ENCODE peak calls at places on chromosomes 3 and 15, in five cellular contexts. M is stimulated activated CD8-positive, alpha-beta memory T cell treated with anti-CD3 and anti-CD28 coated beads, Interleukin-7, amount 100 ng/mL, for 4 hours; Q is NCI-H2081; E is cardiac fibroblast; G is tibial nerve. I is an unnamed sample.
A peak's percentile ranks its signal among the peaks of the same experiment; 100 is the strongest.

GRCh38 chr3:140809326-140809725 is 131.5 kb downstream of the TRIM42 start:
- DNase-seq in M (no peak), Q (no peak), E (no peak), G (no peak), I (no peak)

GRCh38 chr3:114775395-114775794 is 371.7 kb downstream of the ZBTB20 start:
- DNase-seq in M (no peak), Q (no peak), E (peak; percentile 39), G (no peak), I (peak; percentile 29)

GRCh38 chr3:157099337-157100078 is 60.4 kb downstream of the CCNL1 start:
- DNase-seq in M (no peak), Q (no peak), E (no peak), G (no peak), I (peak; percentile 47)

GRCh38 chr3:87206070-87206469 is 21.0 kb upstream of the CHMP2B start:
- DNase-seq in M (no peak), Q (no peak), E (peak; percentile 78), G (no peak), I (peak; percentile 86)

GRCh38 chr3:53820084-53820483 is 26.1 kb downstream of the CHDH start:
- DNase-seq in M (no peak), Q (no peak), E (no peak), G (no peak), I (no peak)

GRCh38 chr3:136802481-136802996 is 16.4 kb upstream of the SLC35G2 start:
- DNase-seq in M (no peak), Q (peak; percentile 82), E (peak; percentile 51), G (no peak), I (peak; percentile 16)

GRCh38 chr15:60799885-60800728 is 321.2 kb upstream of the ICE2 start:
- DNase-seq in M (no peak), Q (no peak), E (peak; percentile 67), G (no peak), I (peak; percentile 54)

GRCh38 chr15:90813796-90814192 is 54.6 kb upstream of the FURIN start:
- DNase-seq in M (no peak), Q (peak; percentile 28), E (no peak), G (no peak), I (no peak)

GRCh38 chr3:168330983-168331382 is 235.3 kb upstream of the GOLIM4 start:
- DNase-seq in M (no peak), Q (no peak), E (no peak), G (no peak), I (no peak)

GRCh38 chr15:52730163-52730562 is 51.0 kb upstream of the ATOSA start:
- DNase-seq in M (peak; percentile 2), Q (no peak), E (peak; percentile 74), G (no peak), I (peak; percentile 8)

GRCh38 chr15:48800811-48801460 is 9.9 kb downstream of the CEP152 start:
- DNase-seq in M (no peak), Q (no peak), E (peak; percentile 78), G (no peak), I (peak; percentile 43)

GRCh38 chr15:48559270-48559669 is 86.2 kb downstream of the FBN1 start:
- DNase-seq in M (no peak), Q (no peak), E (peak; percentile 81), G (no peak), I (peak; percentile 87)

GRCh38 chr15:92091155-92091734 is 237.7 kb downstream of the SLCO3A1 start:
- DNase-seq in M (no peak), Q (peak; percentile 54), E (peak; percentile 39), G (peak; percentile 18), I (peak; percentile 11)

GRCh38 chr15:41772720-41773331 is 1.5 kb upstream of the MAPKBP1 start:
- DNase-seq in M (peak; percentile 38), Q (peak; percentile 31), E (peak; percentile 83), G (peak; percentile 36), I (peak; percentile 80)

GRCh38 chr3:16102905-16103364 is 71.5 kb upstream of the GALNT15 start:
- DNase-seq in M (no peak), Q (no peak), E (peak; percentile 77), G (no peak), I (peak; percentile 95)

GRCh38 chr15:98647774-98648653 is at the start of gene IGF1R:
- DNase-seq in M (peak; percentile 48), Q (peak; percentile 89), E (peak; percentile 86), G (peak; percentile 72), I (peak; percentile 88)

GRCh38 chr3:194129581-194130133 is 6.3 kb upstream of the HES1 start:
- DNase-seq in M (no peak), Q (no peak), E (no peak), G (no peak), I (no peak)